ENCODE peak calls at places on chromosomes 7 and 10, in ten cellular contexts. D, Y, X, E, S, H, T, R, P and F are unnamed samples.

GRCh38 chr10:78974409-78975317 is 94.1 kb upstream of the ZMIZ1 start:
- DNase-seq in D (peak; percentile 21), Y (peak; percentile 36), X (peak; percentile 89), E (peak; percentile 92), S (peak; percentile 35), H (peak; percentile 93), T (no peak), R (peak; percentile 55), P (peak; percentile 89), F (peak; percentile 93)

GRCh38 chr10:80464557-80465466 is 10.7 kb downstream of the TSPAN14 start:
- DNase-seq in D (no peak), Y (no peak), X (no peak), E (peak; percentile 92), S (peak; percentile 44), H (peak; percentile 47), T (no peak), R (no peak), P (no peak), F (peak; percentile 94)

GRCh38 chr10:48623607-48624132 is 18.8 kb upstream of the ARHGAP22 start:
- DNase-seq in D (no peak), Y (no peak), X (no peak), E (no peak), S (no peak), H (no peak), T (no peak), R (no peak), P (no peak), F (no peak)

GRCh38 chr7:158947627-158948026 is 91.3 kb downstream of the DYNC2I1 start:
- DNase-seq in D (no peak), Y (no peak), X (no peak), E (no peak), S (no peak), H (no peak), T (no peak), R (no peak), P (no peak), F (no peak)

GRCh38 chr10:58577394-58577793 is 64.7 kb downstream of the BICC1 start:
- DNase-seq in D (no peak), Y (no peak), X (no peak), E (no peak), S (no peak), H (peak; percentile 80), T (no peak), R (no peak), P (no peak), F (no peak)

GRCh38 chr10:30986027-30986672 is 45.5 kb downstream of the ZNF438 start:
- DNase-seq in D (no peak), Y (no peak), X (no peak), E (no peak), S (no peak), H (peak; percentile 52), T (no peak), R (no peak), P (peak; percentile 69), F (no peak)

GRCh38 chr10:19998482-19998881 is 182.2 kb downstream of the PLXDC2 start:
- DNase-seq in D (no peak), Y (no peak), X (no peak), E (peak; percentile 29), S (no peak), H (no peak), T (no peak), R (no peak), P (no peak), F (no peak)

GRCh38 chr10:6721964-6722615 is 142.0 kb upstream of the PRKCQ start:
- DNase-seq in D (no peak), Y (no peak), X (peak; percentile 33), E (no peak), S (no peak), H (no peak), T (no peak), R (no peak), P (peak; percentile 88), F (no peak)

GRCh38 chr10:132665946-132666732 is 119.8 kb downstream of the NKX6-2 start:
- DNase-seq in D (no peak), Y (no peak), X (no peak), E (no peak), S (no peak), H (peak; percentile 89), T (no peak), R (no peak), P (peak; percentile 85), F (no peak)

GRCh38 chr7:85928500-85928899 is 715.2 kb upstream of the GRM3 start:
- DNase-seq in D (no peak), Y (no peak), X (no peak), E (peak; percentile 8), S (no peak), H (no peak), T (no peak), R (no peak), P (no peak), F (no peak)

GRCh38 chr7:92095424-92095823 is 38.9 kb downstream of the CYP51A1 start:
- DNase-seq in D (no peak), Y (no peak), X (no peak), E (no peak), S (no peak), H (peak; percentile 10), T (no peak), R (no peak), P (no peak), F (no peak)

GRCh38 chr7:55593515-55594318 is 21.4 kb upstream of the VOPP1 start:
- DNase-seq in D (peak; percentile 67), Y (peak; percentile 64), X (no peak), E (peak; percentile 76), S (peak; percentile 55), H (peak; percentile 74), T (no peak), R (peak; percentile 67), P (peak; percentile 51), F (peak; percentile 92)

GRCh38 chr10:88042162-88043100 is 179.0 kb downstream of the PTEN start:
- DNase-seq in D (no peak), Y (no peak), X (peak; percentile 58), E (peak; percentile 53), S (no peak), H (peak; percentile 47), T (no peak), R (no peak), P (peak; percentile 93), F (peak; percentile 55)

GRCh38 chr10:18501198-18501597 is 150.2 kb downstream of the NSUN6 start:
- DNase-seq in D (no peak), Y (no peak), X (no peak), E (no peak), S (no peak), H (no peak), T (no peak), R (no peak), P (peak; percentile 16), F (no peak)

GRCh38 chr7:141562543-141562942 is 11.3 kb downstream of the AGK start:
- DNase-seq in D (no peak), Y (no peak), X (no peak), E (no peak), S (no peak), H (no peak), T (no peak), R (no peak), P (no peak), F (no peak)

GRCh38 chr7:111855842-111856227 is 293.5 kb upstream of the IMMP2L start:
- DNase-seq in D (no peak), Y (no peak), X (no peak), E (peak; percentile 59), S (no peak), H (peak; percentile 18), T (no peak), R (no peak), P (no peak), F (peak; percentile 65)

GRCh38 chr7:21355406-21355874 is 72.4 kb upstream of the SP4 start:
- DNase-seq in D (peak; percentile 36), Y (no peak), X (no peak), E (no peak), S (no peak), H (peak; percentile 94), T (no peak), R (no peak), P (no peak), F (no peak)

GRCh38 chr10:97426776-97427570 is 982 bp downstream of the PGAM1 start:
- DNase-seq in D (no peak), Y (no peak), X (no peak), E (peak; percentile 67), S (no peak), H (peak; percentile 58), T (no peak), R (no peak), P (no peak), F (peak; percentile 71)

GRCh38 chr10:62453274-62453673 is 79.1 kb downstream of the ZNF365 start:
- DNase-seq in D (no peak), Y (no peak), X (no peak), E (no peak), S (no peak), H (no peak), T (no peak), R (no peak), P (no peak), F (no peak)

GRCh38 chr10:102758226-102758932 is 14.6 kb downstream of the WBP1L start:
- DNase-seq in D (no peak), Y (no peak), X (no peak), E (no peak), S (no peak), H (no peak), T (no peak), R (no peak), P (no peak), F (no peak)

GRCh38 chr10:79129361-79129997 is 60.7 kb downstream of the ZMIZ1 start:
- DNase-seq in D (no peak), Y (no peak), X (no peak), E (peak; percentile 97), S (peak; percentile 35), H (peak; percentile 81), T (no peak), R (no peak), P (no peak), F (peak; percentile 96)

GRCh38 chr7:92368741-92369140 is 78.5 kb upstream of the GATAD1 start:
- DNase-seq in D (no peak), Y (no peak), X (no peak), E (no peak), S (no peak), H (no peak), T (no peak), R (no peak), P (no peak), F (no peak)

GRCh38 chr10:48609899-48610584 is 5.2 kb upstream of the ARHGAP22 start:
- DNase-seq in D (no peak), Y (no peak), X (no peak), E (no peak), S (no peak), H (no peak), T (no peak), R (no peak), P (no peak), F (peak; percentile 33)

GRCh38 chr7:77315102-77315501 is 101.0 kb downstream of the GSAP start:
- DNase-seq in D (no peak), Y (no peak), X (no peak), E (no peak), S (no peak), H (no peak), T (no peak), R (no peak), P (no peak), F (no peak)

GRCh38 chr10:79459243-79459642 is 13.8 kb upstream of the ZCCHC24 start:
- DNase-seq in D (no peak), Y (no peak), X (no peak), E (no peak), S (no peak), H (no peak), T (no peak), R (no peak), P (no peak), F (no peak)

GRCh38 chr10:4069491-4069890 is 284.5 kb upstream of the KLF6 start:
- DNase-seq in D (no peak), Y (no peak), X (no peak), E (peak; percentile 63), S (no peak), H (no peak), T (no peak), R (no peak), P (peak; percentile 68), F (no peak)

GRCh38 chr7:148104924-148105323 is 485.6 kb upstream of the C7orf33 start:
- DNase-seq in D (no peak), Y (no peak), X (no peak), E (no peak), S (no peak), H (no peak), T (no peak), R (no peak), P (no peak), F (no peak)

GRCh38 chr10:132571565-132572544 is 34.3 kb downstream of the INPP5A start:
- DNase-seq in D (no peak), Y (no peak), X (no peak), E (peak; percentile 98), S (no peak), H (peak; percentile 100), T (peak; percentile 51), R (peak; percentile 55), P (peak; percentile 94), F (peak; percentile 96)